ENCODE peak calls at places on chromosomes 5 and 9, in six cellular contexts. One of them, this sample, is unnamed. For H3K27me3, the result is how much of the 10 kb centered on the place peaks cover.

GRCh38 chr9:23342296-23342695 is 483.7 kb downstream of the ELAVL2 start:
- DNase-seq in mammary epithelial cell: peak
- DNase-seq in body of pancreas: peak
- DNase-seq in bronchial epithelial cell: peak
- DNase-seq in IMR-90: no peak
- DNase-seq in Peyer's patch: no peak
- DNase-seq in this sample: no peak

GRCh38 chr9:93020785-93021670 is 37.5 kb upstream of the SUSD3 start:
- DNase-seq in IMR-90: no peak
- DNase-seq in mammary epithelial cell: no peak
- DNase-seq in body of pancreas: no peak
- DNase-seq in Peyer's patch: peak
- DNase-seq in bronchial epithelial cell: no peak
- DNase-seq in this sample: no peak

GRCh38 chr5:10064546-10065215 is 185.0 kb downstream of the ATPSCKMT start:
- DNase-seq in bronchial epithelial cell: no peak
- DNase-seq in body of pancreas: no peak
- DNase-seq in Peyer's patch: no peak
- DNase-seq in mammary epithelial cell: no peak
- DNase-seq in IMR-90: no peak
- DNase-seq in this sample: no peak

GRCh38 chr9:95316794-95317118 is 753 bp downstream of the FANCC start:
- DNase-seq in Peyer's patch: peak
- DNase-seq in IMR-90: peak
- DNase-seq in mammary epithelial cell: peak
- DNase-seq in bronchial epithelial cell: peak
- DNase-seq in body of pancreas: peak
- DNase-seq in this sample: no peak

GRCh38 chr5:67047180-67047579 is 149.4 kb downstream of the CD180 start:
- DNase-seq in IMR-90: no peak
- DNase-seq in Peyer's patch: peak
- DNase-seq in body of pancreas: no peak
- DNase-seq in mammary epithelial cell: no peak
- DNase-seq in bronchial epithelial cell: no peak
- DNase-seq in this sample: no peak

GRCh38 chr5:136104311-136104975 is 28.2 kb upstream of the SMAD5 start:
- DNase-seq in Peyer's patch: no peak
- DNase-seq in bronchial epithelial cell: no peak
- DNase-seq in mammary epithelial cell: no peak
- DNase-seq in body of pancreas: no peak
- DNase-seq in IMR-90: no peak
- DNase-seq in this sample: no peak

GRCh38 chr5:131209506-131210191 is 38.9 kb downstream of the LYRM7 start:
- DNase-seq in IMR-90: no peak
- DNase-seq in body of pancreas: peak
- DNase-seq in Peyer's patch: peak
- DNase-seq in mammary epithelial cell: no peak
- DNase-seq in bronchial epithelial cell: no peak
- DNase-seq in this sample: no peak

GRCh38 chr9:31100311-31100710 is 1284.1 kb upstream of the ACO1 start:
- DNase-seq in body of pancreas: no peak
- DNase-seq in IMR-90: no peak
- DNase-seq in mammary epithelial cell: no peak
- DNase-seq in bronchial epithelial cell: no peak
- DNase-seq in Peyer's patch: no peak
- DNase-seq in this sample: no peak

GRCh38 chr9:35729700-35730485 is 2.1 kb downstream of the TLN1 start:
- DNase-seq in bronchial epithelial cell: peak
- DNase-seq in body of pancreas: peak
- DNase-seq in IMR-90: peak
- DNase-seq in mammary epithelial cell: peak
- DNase-seq in Peyer's patch: peak
- DNase-seq in this sample: peak

GRCh38 chr9:95077766-95078382 is 239.6 kb downstream of the FANCC start:
- DNase-seq in bronchial epithelial cell: no peak
- DNase-seq in mammary epithelial cell: no peak
- DNase-seq in IMR-90: no peak
- DNase-seq in Peyer's patch: no peak
- DNase-seq in body of pancreas: no peak
- DNase-seq in this sample: no peak

GRCh38 chr5:113909782-113910181 is 396.3 kb downstream of the YTHDC2 start:
- DNase-seq in bronchial epithelial cell: no peak
- DNase-seq in mammary epithelial cell: no peak
- DNase-seq in Peyer's patch: no peak
- DNase-seq in body of pancreas: no peak
- DNase-seq in IMR-90: peak
- DNase-seq in this sample: no peak

GRCh38 chr5:31916327-31916726 is 257.8 kb downstream of the GOLPH3 start:
- DNase-seq in body of pancreas: no peak
- DNase-seq in mammary epithelial cell: peak
- DNase-seq in bronchial epithelial cell: peak
- DNase-seq in IMR-90: no peak
- DNase-seq in Peyer's patch: no peak
- DNase-seq in this sample: no peak

GRCh38 chr5:116032094-116032517 is at the start of gene ARL14EPL:
- DNase-seq in Peyer's patch: peak
- DNase-seq in IMR-90: peak
- DNase-seq in bronchial epithelial cell: peak
- DNase-seq in body of pancreas: peak
- DNase-seq in mammary epithelial cell: peak
- DNase-seq in this sample: peak

GRCh38 chr5:75734913-75735789 is 17.9 kb upstream of the POC5 start:
- DNase-seq in mammary epithelial cell: peak
- DNase-seq in body of pancreas: peak
- DNase-seq in bronchial epithelial cell: peak
- DNase-seq in Peyer's patch: peak
- DNase-seq in IMR-90: peak
- DNase-seq in this sample: no peak

GRCh38 chr9:113463418-113464285 is at the start of gene RGS3:
- DNase-seq in IMR-90: no peak
- DNase-seq in body of pancreas: peak
- DNase-seq in mammary epithelial cell: peak
- DNase-seq in Peyer's patch: peak
- DNase-seq in bronchial epithelial cell: peak
- DNase-seq in this sample: no peak

GRCh38 chr5:67149933-67150523 is 46.6 kb downstream of the CD180 start:
- DNase-seq in mammary epithelial cell: no peak
- DNase-seq in bronchial epithelial cell: no peak
- DNase-seq in Peyer's patch: no peak
- DNase-seq in body of pancreas: no peak
- DNase-seq in IMR-90: peak
- DNase-seq in this sample: no peak

GRCh38 chr5:2748841-2749513 is 2.5 kb downstream of the IRX2 start:
- DNase-seq in mammary epithelial cell: peak
- DNase-seq in bronchial epithelial cell: no peak
- DNase-seq in body of pancreas: no peak
- DNase-seq in IMR-90: no peak
- DNase-seq in Peyer's patch: no peak
- DNase-seq in this sample: no peak
- H3K4me3 ChIP-seq in mammary epithelial cell: peak
- H3K4me3 ChIP-seq in bronchial epithelial cell: peak
- H3K4me3 ChIP-seq in body of pancreas: no peak
- H3K4me3 ChIP-seq in IMR-90: no peak
- H3K4me3 ChIP-seq in Peyer's patch: no peak
- H3K4me3 ChIP-seq in this sample: no peak

GRCh38 chr5:160460377-160461049 is 38.9 kb downstream of the PTTG1 start:
- DNase-seq in IMR-90: no peak
- DNase-seq in mammary epithelial cell: no peak
- DNase-seq in Peyer's patch: no peak
- DNase-seq in body of pancreas: no peak
- DNase-seq in bronchial epithelial cell: no peak
- DNase-seq in this sample: no peak
- TF ChIP-seq CTCF in IMR-90: peak
- TF ChIP-seq CTCF in mammary epithelial cell: no peak
- TF ChIP-seq CTCF in Peyer's patch: no peak
- TF ChIP-seq CTCF in body of pancreas: no peak
- TF ChIP-seq CTCF in bronchial epithelial cell: no peak
- TF ChIP-seq CTCF in this sample: peak

GRCh38 chr5:163401271-163401670 is 36.1 kb upstream of the CCNG1 start:
- DNase-seq in body of pancreas: no peak
- DNase-seq in bronchial epithelial cell: no peak
- DNase-seq in mammary epithelial cell: no peak
- DNase-seq in IMR-90: no peak
- DNase-seq in Peyer's patch: no peak
- DNase-seq in this sample: no peak
- H3K27me3 ChIP-seq in body of pancreas: under half
- H3K27me3 ChIP-seq in bronchial epithelial cell: under half
- H3K27me3 ChIP-seq in mammary epithelial cell: under half
- H3K27me3 ChIP-seq in IMR-90: under half
- H3K27me3 ChIP-seq in Peyer's patch: under half
- H3K27me3 ChIP-seq in this sample: under half

GRCh38 chr9:26945591-26945990 is 1.5 kb downstream of the PLAA start:
- DNase-seq in Peyer's patch: no peak
- DNase-seq in IMR-90: no peak
- DNase-seq in mammary epithelial cell: no peak
- DNase-seq in bronchial epithelial cell: no peak
- DNase-seq in body of pancreas: no peak
- DNase-seq in this sample: no peak
- H3K4me3 ChIP-seq in Peyer's patch: no peak
- H3K4me3 ChIP-seq in IMR-90: peak
- H3K4me3 ChIP-seq in mammary epithelial cell: peak
- H3K4me3 ChIP-seq in bronchial epithelial cell: peak
- H3K4me3 ChIP-seq in body of pancreas: no peak
- H3K4me3 ChIP-seq in this sample: peak

GRCh38 chr9:19939890-19940289 is 151.1 kb upstream of the SLC24A2 start:
- DNase-seq in bronchial epithelial cell: no peak
- DNase-seq in body of pancreas: no peak
- DNase-seq in mammary epithelial cell: no peak
- DNase-seq in Peyer's patch: no peak
- DNase-seq in IMR-90: no peak
- DNase-seq in this sample: no peak

GRCh38 chr9:19936598-19936997 is 147.8 kb upstream of the SLC24A2 start:
- DNase-seq in body of pancreas: no peak
- DNase-seq in bronchial epithelial cell: no peak
- DNase-seq in mammary epithelial cell: no peak
- DNase-seq in Peyer's patch: no peak
- DNase-seq in IMR-90: no peak
- DNase-seq in this sample: no peak

GRCh38 chr9:19940808-19941207 is 152.0 kb upstream of the SLC24A2 start:
- DNase-seq in IMR-90: no peak
- DNase-seq in mammary epithelial cell: no peak
- DNase-seq in bronchial epithelial cell: no peak
- DNase-seq in Peyer's patch: no peak
- DNase-seq in body of pancreas: no peak
- DNase-seq in this sample: no peak

GRCh38 chr9:19937121-19937520 is 148.3 kb upstream of the SLC24A2 start:
- DNase-seq in Peyer's patch: no peak
- DNase-seq in bronchial epithelial cell: no peak
- DNase-seq in body of pancreas: no peak
- DNase-seq in IMR-90: no peak
- DNase-seq in mammary epithelial cell: no peak
- DNase-seq in this sample: no peak

GRCh38 chr9:19938990-19939736 is 150.3 kb upstream of the SLC24A2 start:
- DNase-seq in bronchial epithelial cell: peak
- DNase-seq in Peyer's patch: no peak
- DNase-seq in IMR-90: no peak
- DNase-seq in mammary epithelial cell: peak
- DNase-seq in body of pancreas: no peak
- DNase-seq in this sample: no peak
- TF ChIP-seq CTCF in bronchial epithelial cell: no peak
- TF ChIP-seq CTCF in Peyer's patch: no peak
- TF ChIP-seq CTCF in IMR-90: no peak
- TF ChIP-seq CTCF in mammary epithelial cell: no peak
- TF ChIP-seq CTCF in body of pancreas: no peak
- TF ChIP-seq CTCF in this sample: no peak

DNA sequence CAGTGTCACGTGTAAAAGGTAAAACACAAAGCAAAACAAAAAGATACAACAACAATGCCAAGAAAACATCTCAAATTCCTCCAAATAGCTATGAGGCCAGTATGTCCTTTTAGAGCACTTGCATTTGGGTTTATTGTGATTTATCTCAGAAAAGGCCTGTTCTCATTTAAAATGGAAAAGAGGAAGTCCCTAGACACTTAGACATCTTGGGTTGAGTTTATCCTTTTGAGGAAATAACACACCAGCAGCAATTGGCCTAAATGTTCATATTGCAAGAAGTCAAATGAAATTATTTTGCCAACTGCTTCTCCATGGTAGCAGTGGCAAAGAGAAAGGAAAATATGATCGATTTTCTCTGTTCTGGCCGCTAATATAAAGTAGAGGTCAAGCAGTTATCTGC is 43.6 kb upstream of the TRMT10B start:
- DNase-seq in Peyer's patch: no peak
- DNase-seq in body of pancreas: no peak
- DNase-seq in mammary epithelial cell: no peak
- DNase-seq in bronchial epithelial cell: no peak
- DNase-seq in IMR-90: no peak
- DNase-seq in this sample: no peak
- H3K27me3 ChIP-seq in Peyer's patch: under half
- H3K27me3 ChIP-seq in body of pancreas: under half
- H3K27me3 ChIP-seq in mammary epithelial cell: under half
- H3K27me3 ChIP-seq in bronchial epithelial cell: under half
- H3K27me3 ChIP-seq in IMR-90: under half
- H3K27me3 ChIP-seq in this sample: under half

GRCh38 chr9:124263800-124264426 is 6.2 kb downstream of the NEK6 start:
- DNase-seq in mammary epithelial cell: no peak
- DNase-seq in Peyer's patch: no peak
- DNase-seq in bronchial epithelial cell: no peak
- DNase-seq in IMR-90: no peak
- DNase-seq in body of pancreas: peak
- DNase-seq in this sample: no peak
- H3K4me3 ChIP-seq in mammary epithelial cell: no peak
- H3K4me3 ChIP-seq in Peyer's patch: no peak
- H3K4me3 ChIP-seq in bronchial epithelial cell: no peak
- H3K4me3 ChIP-seq in IMR-90: no peak
- H3K4me3 ChIP-seq in body of pancreas: no peak
- H3K4me3 ChIP-seq in this sample: no peak

GRCh38 chr9:86333651-86334050 is 20.6 kb downstream of the TUT7 start:
- DNase-seq in body of pancreas: no peak
- DNase-seq in mammary epithelial cell: no peak
- DNase-seq in bronchial epithelial cell: no peak
- DNase-seq in IMR-90: no peak
- DNase-seq in Peyer's patch: no peak
- DNase-seq in this sample: no peak

GRCh38 chr9:86340356-86341006 is 13.7 kb downstream of the TUT7 start:
- DNase-seq in bronchial epithelial cell: no peak
- DNase-seq in mammary epithelial cell: no peak
- DNase-seq in Peyer's patch: no peak
- DNase-seq in IMR-90: peak
- DNase-seq in body of pancreas: no peak
- DNase-seq in this sample: no peak

GRCh38 chr9:86341007-86341491 is 13.2 kb downstream of the TUT7 start:
- DNase-seq in bronchial epithelial cell: peak
- DNase-seq in Peyer's patch: no peak
- DNase-seq in body of pancreas: no peak
- DNase-seq in IMR-90: no peak
- DNase-seq in mammary epithelial cell: no peak
- DNase-seq in this sample: no peak

GRCh38 chr9:86336058-86336457 is 18.2 kb downstream of the TUT7 start:
- DNase-seq in Peyer's patch: no peak
- DNase-seq in IMR-90: no peak
- DNase-seq in mammary epithelial cell: no peak
- DNase-seq in bronchial epithelial cell: no peak
- DNase-seq in body of pancreas: no peak
- DNase-seq in this sample: no peak

GRCh38 chr9:86337469-86338107 is 16.6 kb downstream of the TUT7 start:
- DNase-seq in body of pancreas: no peak
- DNase-seq in mammary epithelial cell: no peak
- DNase-seq in Peyer's patch: no peak
- DNase-seq in IMR-90: no peak
- DNase-seq in bronchial epithelial cell: no peak
- DNase-seq in this sample: no peak
- TF ChIP-seq CTCF in body of pancreas: no peak
- TF ChIP-seq CTCF in mammary epithelial cell: no peak
- TF ChIP-seq CTCF in Peyer's patch: no peak
- TF ChIP-seq CTCF in IMR-90: no peak
- TF ChIP-seq CTCF in bronchial epithelial cell: no peak
- TF ChIP-seq CTCF in this sample: no peak

GRCh38 chr5:79454043-79454442 is 59.9 kb downstream of the HOMER1 start:
- DNase-seq in IMR-90: no peak
- DNase-seq in Peyer's patch: no peak
- DNase-seq in mammary epithelial cell: no peak
- DNase-seq in bronchial epithelial cell: no peak
- DNase-seq in body of pancreas: no peak
- DNase-seq in this sample: no peak
- H3K27me3 ChIP-seq in IMR-90: under half
- H3K27me3 ChIP-seq in Peyer's patch: under half
- H3K27me3 ChIP-seq in mammary epithelial cell: under half
- H3K27me3 ChIP-seq in bronchial epithelial cell: under half
- H3K27me3 ChIP-seq in body of pancreas: under half
- H3K27me3 ChIP-seq in this sample: under half

This sample was measured in BJ.